ENCODE peak calls at places on chromosomes 5 and 9, in eight cellular contexts. Q is cardiac muscle cell; X is SK-N-SH; N is neuronal stem cell; U is NCI-H2171; B is stimulated activated CD8-positive, alpha-beta memory T cell treated with anti-CD3 and anti-CD28 coated beads, Interleukin-15, amount 100 ng/mL, for 24 hours; I is esophagus squamous epithelium; E is H9. J is an unnamed sample.

GRCh38 chr5:58199087-58199486 is 260.8 kb downstream of the PLK2 start:
- DNase-seq in X (peak), U (no peak), B (no peak), Q (no peak), I (no peak), N (no peak), E (no peak), J (no peak)

GRCh38 chr9:83563360-83563759 is 25.2 kb upstream of the FRMD3 start:
- DNase-seq in U (peak), I (no peak), N (no peak), E (no peak), B (no peak), Q (no peak), X (no peak), J (no peak)

GRCh38 chr5:68898961-68899471 is 194.8 kb upstream of the SLC30A5 start:
- DNase-seq in X (no peak), B (no peak), U (peak), E (peak), N (no peak), I (no peak), Q (no peak), J (peak)

GRCh38 chr5:127170918-127171600 is 97.8 kb upstream of the C5orf63 start:
- DNase-seq in X (no peak), E (no peak), Q (no peak), I (no peak), B (no peak), N (no peak), U (no peak), J (no peak)

GRCh38 chr9:135278586-135278985 is 191.1 kb downstream of the OLFM1 start:
- DNase-seq in U (no peak), I (no peak), B (no peak), E (no peak), X (no peak), N (no peak), Q (no peak), J (no peak)

GRCh38 chr5:172377856-172378255 is 76.5 kb downstream of the SH3PXD2B start:
- DNase-seq in X (no peak), E (no peak), Q (no peak), U (no peak), B (no peak), N (no peak), I (no peak), J (no peak)

GRCh38 chr5:11724947-11725346 is 179.3 kb downstream of the CTNND2 start:
- DNase-seq in X (no peak), Q (no peak), U (no peak), B (no peak), I (no peak), N (no peak), E (no peak), J (no peak)

GRCh38 chr5:94849821-94850736 is 231.6 kb downstream of the SLF1 start:
- DNase-seq in Q (peak), N (peak), X (peak), U (peak), I (no peak), E (peak), B (no peak), J (peak)

GRCh38 chr5:157714036-157714435 is 17.2 kb upstream of the THG1L start:
- DNase-seq in Q (no peak), N (no peak), B (no peak), E (no peak), U (no peak), I (no peak), X (no peak), J (no peak)

GRCh38 chr9:69420611-69421270 is 95.7 kb downstream of the ENTREP1 start:
- DNase-seq in I (no peak), Q (no peak), X (no peak), E (no peak), N (no peak), U (no peak), B (no peak), J (no peak)

GRCh38 chr5:17275279-17276158 is 58.1 kb downstream of the BASP1 start:
- DNase-seq in X (no peak), B (no peak), I (no peak), N (no peak), Q (no peak), E (no peak), U (no peak), J (no peak)

GRCh38 chr5:33371660-33372059 is 69.1 kb upstream of the TARS1 start:
- DNase-seq in X (no peak), E (no peak), N (no peak), U (no peak), B (no peak), Q (no peak), I (no peak), J (no peak)

GRCh38 chr5:139600336-139600949 is 39.3 kb downstream of the UBE2D2 start:
- DNase-seq in Q (no peak), X (no peak), B (no peak), N (no peak), E (no peak), U (no peak), I (no peak), J (peak)

GRCh38 chr5:125961150-125961549 is 462.1 kb upstream of the GRAMD2B start:
- DNase-seq in Q (no peak), B (no peak), X (no peak), I (no peak), N (no peak), U (no peak), E (no peak), J (no peak)

GRCh38 chr9:20478780-20479179 is 143.5 kb downstream of the MLLT3 start:
- DNase-seq in B (no peak), Q (peak), N (no peak), X (no peak), I (no peak), U (no peak), E (no peak), J (no peak)